ENCODE peak calls at places on chromosomes 1 and 21, in five cellular contexts. H, A, K, R and X are unnamed samples.

GRCh38 chr1:161261859-161262225 is 3.3 kb downstream of the PCP4L1 start:
- DNase-seq in H (no peak), A (no peak), K (no peak), R (no peak), X (peak; percentile 7)

GRCh38 chr1:89850844-89851410 is 30.1 kb downstream of the LRRC8D start:
- DNase-seq in H (no peak), A (no peak), K (no peak), R (no peak), X (no peak)

GRCh38 chr21:39001341-39001740 is 181.9 kb downstream of the PSMG1 start:
- DNase-seq in H (no peak), A (no peak), K (no peak), R (no peak), X (no peak)

GRCh38 chr21:21712761-21713558 is 714.8 kb downstream of the NCAM2 start:
- DNase-seq in H (peak; percentile 76), A (no peak), K (no peak), R (no peak), X (no peak)

GRCh38 chr1:154352581-154353459 is 27.5 kb downstream of the ATP8B2 start:
- DNase-seq in H (peak; percentile 65), A (peak; percentile 73), K (peak; percentile 46), R (peak; percentile 68), X (peak; percentile 61)

GRCh38 chr1:153548722-153549695 is at the start of gene S100A3:
- DNase-seq in H (peak; percentile 84), A (no peak), K (peak; percentile 77), R (no peak), X (no peak)

GRCh38 chr1:117570988-117571409 is 34.8 kb upstream of the TENT5C start:
- DNase-seq in H (no peak), A (no peak), K (no peak), R (peak; percentile 68), X (no peak)

GRCh38 chr1:219352961-219353651 is 179.4 kb downstream of the LYPLAL1 start:
- DNase-seq in H (no peak), A (no peak), K (no peak), R (no peak), X (no peak)

GRCh38 chr1:234893725-234894630 is 234.7 kb downstream of the TOMM20 start:
- DNase-seq in H (peak; percentile 59), A (no peak), K (no peak), R (no peak), X (peak; percentile 50)

GRCh38 chr1:1155258-1155657 is 18.4 kb upstream of the TTLL10 start:
- DNase-seq in H (no peak), A (no peak), K (no peak), R (no peak), X (no peak)

GRCh38 chr1:110616587-110616986 is 10.4 kb upstream of the KCNA2 start:
- DNase-seq in H (peak; percentile 17), A (no peak), K (no peak), R (no peak), X (no peak)

GRCh38 chr1:161039154-161039545 is 386 bp upstream of the TSTD1 start:
- DNase-seq in H (no peak), A (no peak), K (no peak), R (no peak), X (no peak)

GRCh38 chr1:246647113-246647512 is 77.1 kb upstream of the SCCPDH start:
- DNase-seq in H (peak; percentile 73), A (peak; percentile 79), K (no peak), R (no peak), X (no peak)

GRCh38 chr1:207021139-207021861 is 11.3 kb downstream of the C1orf116 start:
- DNase-seq in H (peak; percentile 11), A (no peak), K (no peak), R (no peak), X (no peak)

DNA sequence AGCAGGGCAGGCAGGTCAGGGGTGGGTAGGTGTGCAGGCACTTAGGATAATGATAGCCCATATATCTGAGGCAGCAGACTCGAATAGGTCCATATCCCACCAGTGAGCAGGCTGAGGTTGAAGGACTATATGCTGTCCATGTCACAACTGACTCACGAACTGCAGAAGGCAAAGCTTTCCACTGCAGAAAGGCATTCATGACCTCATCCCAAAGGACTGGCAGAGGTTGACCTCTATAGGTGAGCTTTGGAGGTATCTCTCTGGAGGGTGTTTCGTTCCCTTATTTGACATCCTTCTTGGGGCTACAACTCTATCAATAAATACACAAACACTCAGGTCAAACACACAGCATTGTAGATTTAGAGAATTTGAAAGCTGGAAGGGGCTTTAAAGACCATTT is 42.8 kb upstream of the MARK1 start:
- DNase-seq in H (no peak), A (no peak), K (no peak), R (no peak), X (no peak)
- TF ChIP-seq CTCF in H (no peak), A (no peak), K (no peak), R (no peak), X (no peak)

DNA sequence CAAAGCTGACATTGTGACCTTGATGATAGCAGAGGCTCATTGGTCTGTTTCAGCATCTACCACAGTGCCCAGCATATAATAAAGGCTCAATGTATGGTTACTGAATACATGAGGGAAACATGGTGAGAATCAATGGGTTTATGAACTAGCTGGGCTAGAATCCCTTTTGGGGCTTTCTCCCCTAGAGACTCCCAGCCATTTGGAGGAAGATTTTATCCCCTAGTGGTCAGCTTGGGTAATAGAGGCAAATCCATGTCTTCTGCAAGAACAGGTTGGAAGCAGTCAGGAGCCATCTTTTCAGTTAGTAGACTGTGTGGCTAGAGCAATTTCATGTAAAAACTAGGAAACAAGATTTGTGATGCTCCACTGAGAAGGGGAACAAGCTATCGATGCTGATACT is 15.8 kb upstream of the REG4 start:
- DNase-seq in H (no peak), A (no peak), K (no peak), R (peak; percentile 11), X (peak; percentile 13)
- TF ChIP-seq CTCF in H (peak; percentile 40), A (peak; percentile 36), K (no peak), R (no peak), X (no peak)

DNA sequence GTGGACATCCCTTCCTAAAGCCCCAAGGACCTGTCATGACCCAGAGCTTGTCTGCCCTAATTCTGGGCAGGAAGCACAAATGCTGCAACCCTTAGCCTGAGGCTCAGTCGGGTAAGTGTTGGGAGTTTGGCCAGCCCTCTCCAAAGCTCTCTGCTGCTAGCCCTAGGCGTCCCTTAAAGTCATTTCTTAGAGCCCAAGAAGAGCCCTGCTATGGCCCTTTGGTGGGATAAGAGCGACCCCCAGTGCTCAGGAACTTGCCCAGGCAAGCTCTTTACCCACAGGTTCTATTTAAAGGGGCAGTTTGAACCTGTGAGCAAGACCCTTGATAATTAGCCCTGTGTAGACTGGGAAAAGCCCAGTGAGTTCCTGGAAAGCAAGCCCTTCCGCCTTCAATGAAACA is 356.8 kb downstream of the RRAGC start:
- DNase-seq in H (no peak), A (peak; percentile 84), K (no peak), R (no peak), X (peak; percentile 28)
- TF ChIP-seq CTCF in H (no peak), A (peak; percentile 44), K (no peak), R (no peak), X (peak; percentile 27)

GRCh38 chr1:98700228-98700627 is 38.7 kb downstream of the SNX7 start:
- DNase-seq in H (no peak), A (no peak), K (no peak), R (no peak), X (no peak)

GRCh38 chr1:98704474-98704873 is 43.0 kb downstream of the SNX7 start:
- DNase-seq in H (peak; percentile 9), A (peak; percentile 49), K (no peak), R (no peak), X (no peak)

GRCh38 chr1:98706173-98706848 is 44.8 kb downstream of the SNX7 start:
- DNase-seq in H (no peak), A (no peak), K (no peak), R (no peak), X (no peak)

GRCh38 chr1:98698625-98699024 is 37.1 kb downstream of the SNX7 start:
- DNase-seq in H (no peak), A (no peak), K (no peak), R (no peak), X (no peak)

DNA sequence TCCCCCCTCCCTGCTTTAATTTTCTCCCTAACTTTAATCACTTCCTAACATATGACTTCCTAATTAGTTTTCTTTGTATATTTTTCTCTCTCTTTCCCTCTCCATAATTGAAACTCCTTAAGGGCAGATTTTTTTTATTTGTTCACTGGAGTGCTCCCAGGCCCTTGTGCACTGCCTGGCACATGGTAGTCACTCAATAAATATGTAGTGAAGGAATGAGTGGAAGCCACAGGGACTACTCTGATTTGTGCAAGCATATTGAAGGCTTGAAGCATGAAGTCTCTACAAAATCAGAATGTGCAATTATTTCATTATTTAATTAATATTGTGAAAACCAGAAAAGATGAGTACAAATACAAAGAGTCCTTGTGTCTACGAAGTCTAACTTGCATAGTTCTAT is 41.5 kb downstream of the SNX7 start:
- DNase-seq in H (peak; percentile 5), A (no peak), K (no peak), R (no peak), X (no peak)
- TF ChIP-seq CTCF in H (no peak), A (no peak), K (no peak), R (no peak), X (no peak)

DNA sequence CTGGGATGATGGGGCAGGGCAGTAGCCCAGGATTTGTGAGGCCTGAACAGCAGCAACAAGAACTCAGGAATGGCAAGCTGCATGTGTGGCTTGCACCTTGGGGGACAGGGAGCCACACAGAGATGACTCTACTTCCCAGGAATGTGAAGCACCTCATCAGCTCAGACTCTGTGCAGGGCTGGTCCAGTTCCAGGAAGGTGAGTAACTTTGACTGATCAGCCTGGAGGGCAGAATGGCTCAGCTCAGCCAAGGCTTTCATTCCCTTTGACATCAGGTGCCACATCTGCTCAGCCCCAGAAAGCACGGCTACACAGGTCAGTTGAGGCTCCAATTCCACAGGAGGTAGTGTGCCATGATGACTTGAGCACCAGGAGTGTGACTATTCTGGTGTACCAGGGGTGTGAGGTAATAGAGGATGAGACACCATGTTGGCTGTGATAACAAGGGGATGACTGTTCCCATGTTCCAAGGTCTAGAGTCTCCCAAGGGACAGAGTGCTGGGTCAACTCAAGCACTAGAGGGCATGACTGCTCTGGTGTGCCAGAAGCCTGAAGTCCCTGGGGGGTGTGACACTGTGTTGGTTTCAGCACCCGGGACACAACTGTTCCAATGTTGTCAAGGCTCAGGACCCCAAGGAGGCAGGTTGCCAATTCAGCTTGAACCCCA is 625.8 kb upstream of the ADGRL2 start:
- DNase-seq in H (no peak), A (no peak), K (no peak), R (no peak), X (no peak)
- TF ChIP-seq CTCF in H (no peak), A (no peak), K (no peak), R (no peak), X (no peak)

DNA sequence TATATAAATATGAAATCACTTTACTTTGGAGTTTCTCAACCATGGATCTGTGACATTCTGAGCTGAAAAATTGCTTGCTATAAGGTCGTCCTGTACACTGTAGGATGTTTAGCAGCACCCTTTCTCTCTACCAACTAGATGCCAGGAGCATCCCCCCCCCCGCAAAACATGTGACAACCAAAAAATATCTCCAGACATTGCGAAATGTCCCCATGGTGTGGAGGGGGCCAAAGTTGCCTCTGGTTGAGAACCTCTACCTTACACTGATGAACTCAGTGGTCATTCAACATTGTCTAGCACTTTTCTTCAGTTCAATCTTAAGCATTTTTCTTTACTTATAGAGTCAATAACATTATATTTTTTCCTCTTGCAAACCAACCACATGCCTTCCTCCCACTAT is 9.2 kb downstream of the FASLG start:
- DNase-seq in H (no peak), A (no peak), K (no peak), R (no peak), X (no peak)
- TF ChIP-seq CTCF in H (no peak), A (no peak), K (no peak), R (no peak), X (no peak)

GRCh38 chr1:229254910-229255541 is 15.9 kb upstream of the RAB4A start:
- DNase-seq in H (peak; percentile 41), A (no peak), K (no peak), R (no peak), X (no peak)
- TF ChIP-seq CTCF in H (peak; percentile 28), A (no peak), K (peak; percentile 58), R (no peak), X (peak; percentile 20)

GRCh38 chr1:41423511-41424191 is 60.8 kb downstream of the EDN2 start:
- DNase-seq in H (no peak), A (peak; percentile 66), K (no peak), R (no peak), X (peak; percentile 40)
- TF ChIP-seq CTCF in H (peak; percentile 9), A (no peak), K (no peak), R (no peak), X (no peak)